ENCODE peak calls at places on chromosomes 12 and 14, in five cellular contexts. R is GM13976, L is body of pancreas, C is heart right ventricle, S is psoas muscle. B is an unnamed sample.

GRCh38 chr12:88468546-88468945 is 111.7 kb downstream of the KITLG start:
- DNase-seq in R (no peak), L (no peak), C (no peak), S (no peak), B (no peak)

GRCh38 chr12:130703733-130704375 is 12.2 kb downstream of the RIMBP2 start:
- DNase-seq in R (peak; percentile 29), L (no peak), C (no peak), S (no peak), B (no peak)

GRCh38 chr14:89576132-89576923 is 159.3 kb upstream of the FOXN3 start:
- DNase-seq in R (no peak), L (no peak), C (no peak), S (no peak), B (no peak)

GRCh38 chr12:112852810-112853209 is 54.0 kb upstream of the OAS1 start:
- DNase-seq in R (no peak), L (no peak), C (no peak), S (no peak), B (no peak)

GRCh38 chr12:106418970-106419369 is 61.4 kb downstream of the POLR3B start:
- DNase-seq in R (no peak), L (no peak), C (no peak), S (no peak), B (no peak)

GRCh38 chr12:113462880-113463745 is 8.6 kb downstream of the LHX5 start:
- DNase-seq in R (no peak), L (no peak), C (no peak), S (no peak), B (no peak)

GRCh38 chr14:83355609-83356008 is 1822.0 kb upstream of the SEL1L start:
- DNase-seq in R (no peak), L (no peak), C (no peak), S (no peak), B (no peak)

GRCh38 chr14:103545219-103545914 is 16.4 kb downstream of the TRMT61A start:
- DNase-seq in R (no peak), L (no peak), C (no peak), S (no peak), B (no peak)

GRCh38 chr14:93984987-93985410 is 8.6 kb upstream of the ASB2 start:
- DNase-seq in R (no peak), L (peak; percentile 57), C (peak; percentile 50), S (peak; percentile 88), B (no peak)

GRCh38 chr14:39085933-39086332 is 17.1 kb downstream of the SEC23A start:
- DNase-seq in R (no peak), L (no peak), C (no peak), S (no peak), B (no peak)

GRCh38 chr14:41549821-41550597 is 56.7 kb upstream of the LRFN5 start:
- DNase-seq in R (no peak), L (no peak), C (no peak), S (no peak), B (no peak)

GRCh38 chr12:32446306-32447119 is 47.2 kb downstream of the FGD4 start:
- DNase-seq in R (no peak), L (no peak), C (no peak), S (no peak), B (no peak)

GRCh38 chr14:34465069-34465859 is 3.2 kb upstream of the SPTSSA start:
- DNase-seq in R (no peak), L (no peak), C (no peak), S (no peak), B (no peak)

GRCh38 chr14:37583358-37584210 is 11.5 kb downstream of the FOXA1 start:
- DNase-seq in R (peak; percentile 9), L (no peak), C (no peak), S (no peak), B (no peak)

GRCh38 chr14:81435578-81436295 is 35.6 kb upstream of the STON2 start:
- DNase-seq in R (peak; percentile 53), L (peak; percentile 52), C (peak; percentile 31), S (peak; percentile 80), B (peak; percentile 42)

GRCh38 chr14:105842105-105842504 is 315.7 kb downstream of the TMEM121 start:
- DNase-seq in R (no peak), L (no peak), C (no peak), S (no peak), B (no peak)

GRCh38 chr12:117857632-117858274 is 111.0 kb downstream of the KSR2 start:
- DNase-seq in R (peak; percentile 82), L (peak; percentile 48), C (peak; percentile 7), S (no peak), B (peak; percentile 77)

GRCh38 chr14:22870811-22871199 is 735 bp upstream of the LRP10 start:
- DNase-seq in R (no peak), L (no peak), C (no peak), S (no peak), B (no peak)

GRCh38 chr12:34403706-34404376 is 381.5 kb downstream of the ALG10 start:
- DNase-seq in R (peak; percentile 1), L (peak; percentile 1), C (no peak), S (peak; percentile 26), B (peak; percentile 1)

GRCh38 chr12:100398307-100398706 is 41.4 kb downstream of the SLC17A8 start:
- DNase-seq in R (no peak), L (no peak), C (no peak), S (no peak), B (no peak)

GRCh38 chr12:38528527-38528926 is 212.0 kb downstream of the ALG10B start:
- DNase-seq in R (no peak), L (no peak), C (no peak), S (no peak), B (no peak)

GRCh38 chr12:78181544-78182162 is 351.0 kb downstream of the NAV3 start:
- DNase-seq in R (no peak), L (no peak), C (no peak), S (no peak), B (no peak)

GRCh38 chr14:29851397-29851796 is 76.2 kb downstream of the PRKD1 start:
- DNase-seq in R (no peak), L (no peak), C (no peak), S (no peak), B (no peak)

GRCh38 chr12:96427269-96427729 is 27.1 kb upstream of the CDK17 start:
- DNase-seq in R (no peak), L (peak; percentile 18), C (peak; percentile 80), S (peak; percentile 80), B (no peak)

GRCh38 chr14:64476438-64476837 is 11.1 kb downstream of the AKAP5 start:
- DNase-seq in R (no peak), L (no peak), C (no peak), S (no peak), B (no peak)

GRCh38 chr12:124520258-124520657 is 47.2 kb downstream of the NCOR2 start:
- DNase-seq in R (no peak), L (peak; percentile 92), C (no peak), S (peak; percentile 59), B (no peak)

GRCh38 chr12:103930787-103931536 is 752 bp downstream of the HSP90B1 start:
- DNase-seq in R (peak; percentile 21), L (peak; percentile 49), C (peak; percentile 47), S (peak; percentile 65), B (peak; percentile 37)

GRCh38 chr12:15796493-15797141 is 7.4 kb upstream of the EPS8 start:
- DNase-seq in R (no peak), L (no peak), C (no peak), S (no peak), B (no peak)

GRCh38 chr12:120528861-120529525 is at the start of gene COQ5:
- DNase-seq in R (peak; percentile 90), L (peak; percentile 89), C (peak; percentile 94), S (peak; percentile 94), B (peak; percentile 89)

GRCh38 chr12:118360785-118361404 is 11.8 kb downstream of the TAOK3 start:
- DNase-seq in R (no peak), L (no peak), C (no peak), S (no peak), B (no peak)

GRCh38 chr14:56125772-56126411 is 7.7 kb downstream of the PELI2 start:
- DNase-seq in R (no peak), L (peak; percentile 87), C (no peak), S (no peak), B (no peak)

GRCh38 chr12:10031771-10032175 is 1.3 kb downstream of the CLEC9A start:
- DNase-seq in R (no peak), L (no peak), C (no peak), S (no peak), B (no peak)

GRCh38 chr12:119012179-119012578 is 30.8 kb downstream of the SRRM4 start:
- DNase-seq in R (no peak), L (no peak), C (no peak), S (no peak), B (no peak)

GRCh38 chr14:31326111-31326510 is 94.2 kb downstream of the HEATR5A start:
- DNase-seq in R (no peak), L (no peak), C (no peak), S (no peak), B (no peak)
- TF ChIP-seq CTCF in R (no peak), L (no peak), C (no peak), S (no peak), B (peak; percentile 25)

GRCh38 chr12:55822228-55822627 is 4.4 kb downstream of the ORMDL2 start:
- DNase-seq in R (no peak), L (no peak), C (no peak), S (no peak), B (no peak)

GRCh38 chr12:55823419-55823818 is 5.6 kb downstream of the ORMDL2 start:
- DNase-seq in R (no peak), L (no peak), C (no peak), S (no peak), B (no peak)

GRCh38 chr12:55818140-55818728 is 393 bp downstream of the ORMDL2 start:
- DNase-seq in R (no peak), L (no peak), C (no peak), S (no peak), B (no peak)

GRCh38 chr12:55818886-55819285 is 1.0 kb downstream of the ORMDL2 start:
- DNase-seq in R (no peak), L (no peak), C (no peak), S (no peak), B (no peak)

DNA sequence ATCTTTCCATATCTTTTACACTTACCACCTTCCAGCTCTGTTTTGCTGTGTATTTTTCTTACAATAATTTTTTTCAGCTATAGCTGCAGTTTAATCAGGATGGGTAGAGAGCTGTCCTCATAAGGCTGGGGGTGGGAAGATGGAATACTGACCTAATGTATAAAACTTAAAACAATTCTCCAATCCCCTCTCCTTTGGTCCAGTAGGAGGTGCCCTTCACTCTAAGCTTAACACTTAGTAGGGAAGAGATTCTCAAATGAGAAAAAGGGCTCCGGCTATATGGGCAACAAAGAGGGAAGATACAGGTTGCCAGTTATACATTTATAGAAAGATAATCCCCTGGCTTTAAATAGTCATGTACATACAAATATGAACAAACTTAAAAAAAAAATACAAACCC is 2.8 kb downstream of the ORMDL2 start:
- DNase-seq in R (no peak), L (no peak), C (no peak), S (no peak), B (no peak)
- TF ChIP-seq CTCF in R (no peak), L (no peak), C (no peak), S (no peak), B (peak; percentile 15)

DNA sequence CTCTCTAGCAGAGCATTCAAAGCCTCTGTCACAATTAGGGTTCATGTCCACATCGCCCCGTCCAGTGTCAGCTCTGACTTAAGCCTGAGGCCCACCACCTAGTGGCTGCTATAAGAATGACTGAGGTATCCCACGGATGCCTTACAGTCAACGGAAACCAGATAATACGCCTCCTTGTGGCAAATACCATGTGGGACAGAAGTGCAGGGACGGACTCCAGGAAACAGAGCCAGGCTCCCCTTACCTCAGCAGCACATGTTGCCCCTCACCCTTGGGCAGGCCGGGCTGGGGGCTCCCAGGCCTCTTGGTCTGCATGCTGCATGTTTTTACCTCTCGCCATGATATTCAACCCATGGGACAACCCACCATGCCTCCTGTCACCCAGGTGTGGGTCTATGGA is 86.3 kb downstream of the VWF start:
- DNase-seq in R (peak; percentile 79), L (peak; percentile 29), C (no peak), S (no peak), B (peak; percentile 73)
- TF ChIP-seq CTCF in R (peak; percentile 63), L (peak; percentile 54), C (peak; percentile 54), S (peak; percentile 38), B (peak; percentile 69)

GRCh38 chr14:66758031-66758613 is 250.2 kb downstream of the GPHN start:
- DNase-seq in R (no peak), L (no peak), C (no peak), S (no peak), B (no peak)
- TF ChIP-seq CTCF in R (no peak), L (no peak), C (no peak), S (no peak), B (no peak)